ENCODE peak calls at places on chromosomes 1 and 21, in seven cellular contexts. One of them, this sample, is unnamed.

GRCh38 chr1:25832336-25833037 is 12.7 kb downstream of the MTFR1L start:
- DNase-seq in heart left ventricle: no peak
- DNase-seq in WTC11: no peak
- DNase-seq in activated B cell treated with CpG ODN at 0.5 μM for 24 hours: no peak
- DNase-seq in CD8-positive, alpha-beta T cell: no peak
- DNase-seq in GM13977: no peak
- DNase-seq in glutamatergic neuron: no peak
- DNase-seq in this sample: no peak

GRCh38 chr1:2602311-2602835 is 15.8 kb downstream of the PRXL2B start:
- DNase-seq in heart left ventricle: no peak
- DNase-seq in WTC11: no peak
- DNase-seq in activated B cell treated with CpG ODN at 0.5 μM for 24 hours: no peak
- DNase-seq in CD8-positive, alpha-beta T cell: no peak
- DNase-seq in GM13977: no peak
- DNase-seq in glutamatergic neuron: no peak
- DNase-seq in this sample: no peak

GRCh38 chr1:42981871-42982270 is 23.2 kb upstream of the SLC2A1 start:
- DNase-seq in heart left ventricle: no peak
- DNase-seq in WTC11: no peak
- DNase-seq in activated B cell treated with CpG ODN at 0.5 μM for 24 hours: no peak
- DNase-seq in CD8-positive, alpha-beta T cell: no peak
- DNase-seq in GM13977: no peak
- DNase-seq in glutamatergic neuron: peak; percentile 20
- DNase-seq in this sample: no peak

GRCh38 chr1:155010211-155010918 is 7.8 kb downstream of the ZBTB7B start:
- DNase-seq in heart left ventricle: no peak
- DNase-seq in WTC11: no peak
- DNase-seq in activated B cell treated with CpG ODN at 0.5 μM for 24 hours: no peak
- DNase-seq in CD8-positive, alpha-beta T cell: no peak
- DNase-seq in GM13977: no peak
- DNase-seq in glutamatergic neuron: no peak
- DNase-seq in this sample: no peak

GRCh38 chr21:39568380-39568779 is 44.4 kb upstream of the B3GALT5 start:
- DNase-seq in heart left ventricle: no peak
- DNase-seq in WTC11: no peak
- DNase-seq in activated B cell treated with CpG ODN at 0.5 μM for 24 hours: no peak
- DNase-seq in CD8-positive, alpha-beta T cell: no peak
- DNase-seq in GM13977: no peak
- DNase-seq in glutamatergic neuron: no peak
- DNase-seq in this sample: no peak

GRCh38 chr1:177824508-177824982 is 145.3 kb downstream of the SEC16B start:
- DNase-seq in heart left ventricle: no peak
- DNase-seq in WTC11: no peak
- DNase-seq in activated B cell treated with CpG ODN at 0.5 μM for 24 hours: no peak
- DNase-seq in CD8-positive, alpha-beta T cell: no peak
- DNase-seq in GM13977: no peak
- DNase-seq in glutamatergic neuron: no peak
- DNase-seq in this sample: no peak

GRCh38 chr1:5688479-5689077 is 303.6 kb downstream of the NPHP4 start:
- DNase-seq in heart left ventricle: no peak
- DNase-seq in WTC11: no peak
- DNase-seq in activated B cell treated with CpG ODN at 0.5 μM for 24 hours: no peak
- DNase-seq in CD8-positive, alpha-beta T cell: no peak
- DNase-seq in GM13977: no peak
- DNase-seq in glutamatergic neuron: no peak
- DNase-seq in this sample: no peak

GRCh38 chr1:64962447-64962846 is 3.9 kb downstream of the JAK1 start:
- DNase-seq in heart left ventricle: no peak
- DNase-seq in WTC11: no peak
- DNase-seq in activated B cell treated with CpG ODN at 0.5 μM for 24 hours: no peak
- DNase-seq in CD8-positive, alpha-beta T cell: peak; percentile 15
- DNase-seq in GM13977: no peak
- DNase-seq in glutamatergic neuron: no peak
- DNase-seq in this sample: no peak

GRCh38 chr1:226874579-226875425 is 4.4 kb downstream of the PSEN2 start:
- DNase-seq in heart left ventricle: no peak
- DNase-seq in WTC11: no peak
- DNase-seq in activated B cell treated with CpG ODN at 0.5 μM for 24 hours: no peak
- DNase-seq in CD8-positive, alpha-beta T cell: no peak
- DNase-seq in GM13977: no peak
- DNase-seq in glutamatergic neuron: no peak
- DNase-seq in this sample: no peak

GRCh38 chr1:92965003-92965402 is 3.7 kb upstream of the DIPK1A start:
- DNase-seq in heart left ventricle: no peak
- DNase-seq in WTC11: no peak
- DNase-seq in activated B cell treated with CpG ODN at 0.5 μM for 24 hours: no peak
- DNase-seq in CD8-positive, alpha-beta T cell: peak; percentile 40
- DNase-seq in GM13977: no peak
- DNase-seq in glutamatergic neuron: no peak
- DNase-seq in this sample: no peak

GRCh38 chr1:14895727-14896126 is 257.8 kb upstream of the TMEM51 start:
- DNase-seq in heart left ventricle: no peak
- DNase-seq in WTC11: no peak
- DNase-seq in activated B cell treated with CpG ODN at 0.5 μM for 24 hours: no peak
- DNase-seq in CD8-positive, alpha-beta T cell: no peak
- DNase-seq in GM13977: no peak
- DNase-seq in glutamatergic neuron: no peak
- DNase-seq in this sample: no peak

GRCh38 chr1:88001460-88001859 is 672.8 kb downstream of the LMO4 start:
- DNase-seq in heart left ventricle: no peak
- DNase-seq in WTC11: no peak
- DNase-seq in activated B cell treated with CpG ODN at 0.5 μM for 24 hours: no peak
- DNase-seq in CD8-positive, alpha-beta T cell: no peak
- DNase-seq in GM13977: no peak
- DNase-seq in glutamatergic neuron: no peak
- DNase-seq in this sample: no peak

GRCh38 chr1:28437260-28437923 is 67.9 kb downstream of the PHACTR4 start:
- DNase-seq in heart left ventricle: no peak
- DNase-seq in WTC11: no peak
- DNase-seq in activated B cell treated with CpG ODN at 0.5 μM for 24 hours: no peak
- DNase-seq in CD8-positive, alpha-beta T cell: no peak
- DNase-seq in GM13977: no peak
- DNase-seq in glutamatergic neuron: no peak
- DNase-seq in this sample: no peak

GRCh38 chr1:212283741-212284140 is 1.5 kb upstream of the PPP2R5A start:
- DNase-seq in heart left ventricle: no peak
- DNase-seq in WTC11: no peak
- DNase-seq in activated B cell treated with CpG ODN at 0.5 μM for 24 hours: no peak
- DNase-seq in CD8-positive, alpha-beta T cell: no peak
- DNase-seq in GM13977: no peak
- DNase-seq in glutamatergic neuron: no peak
- DNase-seq in this sample: no peak

GRCh38 chr1:35894183-35894582 is 11.2 kb downstream of the AGO1 start:
- DNase-seq in heart left ventricle: peak; percentile 39
- DNase-seq in WTC11: no peak
- DNase-seq in activated B cell treated with CpG ODN at 0.5 μM for 24 hours: peak; percentile 39
- DNase-seq in CD8-positive, alpha-beta T cell: no peak
- DNase-seq in GM13977: peak; percentile 67
- DNase-seq in glutamatergic neuron: no peak
- DNase-seq in this sample: no peak

GRCh38 chr21:31366825-31367224 is 22.8 kb upstream of the TIAM1 start:
- DNase-seq in heart left ventricle: no peak
- DNase-seq in WTC11: no peak
- DNase-seq in activated B cell treated with CpG ODN at 0.5 μM for 24 hours: no peak
- DNase-seq in CD8-positive, alpha-beta T cell: no peak
- DNase-seq in GM13977: no peak
- DNase-seq in glutamatergic neuron: no peak
- DNase-seq in this sample: no peak

GRCh38 chr21:32886339-32886738 is 114.8 kb upstream of the PAXBP1 start:
- DNase-seq in heart left ventricle: no peak
- DNase-seq in WTC11: no peak
- DNase-seq in activated B cell treated with CpG ODN at 0.5 μM for 24 hours: no peak
- DNase-seq in CD8-positive, alpha-beta T cell: no peak
- DNase-seq in GM13977: no peak
- DNase-seq in glutamatergic neuron: no peak
- DNase-seq in this sample: no peak

GRCh38 chr1:42379794-42380616 is 587 bp upstream of the RIMKLA start:
- DNase-seq in heart left ventricle: no peak
- DNase-seq in WTC11: peak; percentile 17
- DNase-seq in activated B cell treated with CpG ODN at 0.5 μM for 24 hours: peak; percentile 14
- DNase-seq in CD8-positive, alpha-beta T cell: no peak
- DNase-seq in GM13977: peak; percentile 38
- DNase-seq in glutamatergic neuron: peak; percentile 74
- DNase-seq in this sample: no peak

GRCh38 chr1:219492676-219493075 is 120.2 kb downstream of the ZC3H11B start:
- DNase-seq in heart left ventricle: no peak
- DNase-seq in WTC11: no peak
- DNase-seq in activated B cell treated with CpG ODN at 0.5 μM for 24 hours: no peak
- DNase-seq in CD8-positive, alpha-beta T cell: no peak
- DNase-seq in GM13977: no peak
- DNase-seq in glutamatergic neuron: no peak
- DNase-seq in this sample: no peak

GRCh38 chr1:10189659-10190058 is 20.7 kb upstream of the KIF1B start:
- DNase-seq in heart left ventricle: no peak
- DNase-seq in WTC11: no peak
- DNase-seq in activated B cell treated with CpG ODN at 0.5 μM for 24 hours: no peak
- DNase-seq in CD8-positive, alpha-beta T cell: no peak
- DNase-seq in GM13977: peak; percentile 44
- DNase-seq in glutamatergic neuron: no peak
- DNase-seq in this sample: no peak

DNA sequence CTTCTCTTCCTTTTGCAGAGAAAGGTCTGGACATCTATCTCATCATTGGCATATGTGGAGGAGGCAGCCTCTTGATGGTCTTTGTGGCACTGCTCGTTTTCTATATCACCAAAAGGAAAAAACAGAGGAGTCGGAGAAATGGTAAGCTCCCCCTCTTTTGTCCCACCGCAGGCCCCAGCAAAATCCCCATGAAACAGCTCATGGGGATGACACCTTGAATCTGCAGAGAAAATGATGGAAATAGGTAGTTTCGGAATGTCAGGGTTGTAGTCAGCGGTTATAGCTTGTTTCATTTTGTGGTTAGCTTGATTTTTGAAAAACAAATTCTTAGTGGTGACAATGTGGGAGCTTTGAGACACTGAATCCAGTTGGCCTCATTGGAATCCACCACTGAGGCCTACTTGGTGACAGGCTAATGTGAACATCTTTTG is 10.3 kb downstream of the CD2 start:
- DNase-seq in heart left ventricle: no peak
- DNase-seq in WTC11: no peak
- DNase-seq in activated B cell treated with CpG ODN at 0.5 μM for 24 hours: no peak
- DNase-seq in CD8-positive, alpha-beta T cell: no peak
- DNase-seq in GM13977: no peak
- DNase-seq in glutamatergic neuron: no peak
- DNase-seq in this sample: no peak
- TF ChIP-seq CTCF in heart left ventricle: no peak
- TF ChIP-seq CTCF in WTC11: no peak
- TF ChIP-seq CTCF in activated B cell treated with CpG ODN at 0.5 μM for 24 hours: no peak
- TF ChIP-seq CTCF in CD8-positive, alpha-beta T cell: peak; percentile 7
- TF ChIP-seq CTCF in GM13977: no peak
- TF ChIP-seq CTCF in glutamatergic neuron: no peak
- TF ChIP-seq CTCF in this sample: no peak

GRCh38 chr1:8317647-8318360 is at the start of gene SLC45A1:
- DNase-seq in heart left ventricle: peak; percentile 88
- DNase-seq in WTC11: peak; percentile 75
- DNase-seq in activated B cell treated with CpG ODN at 0.5 μM for 24 hours: peak; percentile 74
- DNase-seq in CD8-positive, alpha-beta T cell: peak; percentile 65
- DNase-seq in GM13977: peak; percentile 88
- DNase-seq in glutamatergic neuron: peak; percentile 78
- DNase-seq in this sample: peak; percentile 77
- TF ChIP-seq CTCF in heart left ventricle: no peak
- TF ChIP-seq CTCF in WTC11: no peak
- TF ChIP-seq CTCF in activated B cell treated with CpG ODN at 0.5 μM for 24 hours: no peak
- TF ChIP-seq CTCF in CD8-positive, alpha-beta T cell: no peak
- TF ChIP-seq CTCF in GM13977: no peak
- TF ChIP-seq CTCF in glutamatergic neuron: no peak
- TF ChIP-seq CTCF in this sample: no peak

GRCh38 chr1:31679676-31680230 is 24.1 kb downstream of the COL16A1 start:
- DNase-seq in heart left ventricle: no peak
- DNase-seq in WTC11: no peak
- DNase-seq in activated B cell treated with CpG ODN at 0.5 μM for 24 hours: no peak
- DNase-seq in CD8-positive, alpha-beta T cell: no peak
- DNase-seq in GM13977: no peak
- DNase-seq in glutamatergic neuron: no peak
- DNase-seq in this sample: no peak
- TF ChIP-seq CTCF in heart left ventricle: no peak
- TF ChIP-seq CTCF in WTC11: no peak
- TF ChIP-seq CTCF in activated B cell treated with CpG ODN at 0.5 μM for 24 hours: no peak
- TF ChIP-seq CTCF in CD8-positive, alpha-beta T cell: no peak
- TF ChIP-seq CTCF in GM13977: no peak
- TF ChIP-seq CTCF in glutamatergic neuron: no peak
- TF ChIP-seq CTCF in this sample: no peak

GRCh38 chr21:41147096-41147978 is 20.6 kb upstream of the BACE2 start:
- DNase-seq in heart left ventricle: no peak
- DNase-seq in WTC11: no peak
- DNase-seq in activated B cell treated with CpG ODN at 0.5 μM for 24 hours: no peak
- DNase-seq in CD8-positive, alpha-beta T cell: no peak
- DNase-seq in GM13977: no peak
- DNase-seq in glutamatergic neuron: no peak
- DNase-seq in this sample: no peak
- TF ChIP-seq CTCF in heart left ventricle: no peak
- TF ChIP-seq CTCF in WTC11: no peak
- TF ChIP-seq CTCF in activated B cell treated with CpG ODN at 0.5 μM for 24 hours: no peak
- TF ChIP-seq CTCF in CD8-positive, alpha-beta T cell: no peak
- TF ChIP-seq CTCF in GM13977: no peak
- TF ChIP-seq CTCF in glutamatergic neuron: no peak
- TF ChIP-seq CTCF in this sample: no peak

GRCh38 chr1:51093566-51093965 is 8.5 kb upstream of the C1orf185 start:
- DNase-seq in heart left ventricle: no peak
- DNase-seq in WTC11: no peak
- DNase-seq in activated B cell treated with CpG ODN at 0.5 μM for 24 hours: no peak
- DNase-seq in CD8-positive, alpha-beta T cell: no peak
- DNase-seq in GM13977: no peak
- DNase-seq in glutamatergic neuron: no peak
- DNase-seq in this sample: no peak

GRCh38 chr1:51086496-51087271 is 15.3 kb upstream of the C1orf185 start:
- DNase-seq in heart left ventricle: no peak
- DNase-seq in WTC11: peak; percentile 18
- DNase-seq in activated B cell treated with CpG ODN at 0.5 μM for 24 hours: no peak
- DNase-seq in CD8-positive, alpha-beta T cell: no peak
- DNase-seq in GM13977: no peak
- DNase-seq in glutamatergic neuron: no peak
- DNase-seq in this sample: no peak

GRCh38 chr1:51088474-51088873 is 13.6 kb upstream of the C1orf185 start:
- DNase-seq in heart left ventricle: no peak
- DNase-seq in WTC11: no peak
- DNase-seq in activated B cell treated with CpG ODN at 0.5 μM for 24 hours: no peak
- DNase-seq in CD8-positive, alpha-beta T cell: no peak
- DNase-seq in GM13977: peak; percentile 28
- DNase-seq in glutamatergic neuron: no peak
- DNase-seq in this sample: no peak
- TF ChIP-seq CTCF in heart left ventricle: no peak
- TF ChIP-seq CTCF in WTC11: no peak
- TF ChIP-seq CTCF in activated B cell treated with CpG ODN at 0.5 μM for 24 hours: no peak
- TF ChIP-seq CTCF in CD8-positive, alpha-beta T cell: no peak
- TF ChIP-seq CTCF in GM13977: peak; percentile 44
- TF ChIP-seq CTCF in glutamatergic neuron: no peak
- TF ChIP-seq CTCF in this sample: no peak